ENCODE peak calls at places on chromosomes 16 and 17, in nine cellular contexts. L is adrenal gland, V is ovary, M is breast epithelium, S is testis, E is body of pancreas, P is HCT116, O is Peyer's patch, B is transverse colon. T is an unnamed sample.

GRCh38 chr17:79664925-79665738 is 54.3 kb upstream of the RBFOX3 start:
- DNase-seq in L (peak; percentile 82), V (peak; percentile 86), M (peak; percentile 81), S (peak; percentile 85), E (peak; percentile 84), P (peak; percentile 29), O (no peak), B (peak; percentile 79), T (no peak)

GRCh38 chr16:22373662-22374310 is 633 bp downstream of the CDR2 start:
- DNase-seq in L (peak; percentile 54), V (peak; percentile 43), M (peak; percentile 58), S (peak; percentile 47), E (peak; percentile 66), P (no peak), O (peak; percentile 46), B (peak; percentile 52), T (peak; percentile 88)

GRCh38 chr17:74670329-74670728 is 42.4 kb downstream of the CD300LF start:
- DNase-seq in L (no peak), V (no peak), M (no peak), S (no peak), E (no peak), P (no peak), O (no peak), B (no peak), T (no peak)

GRCh38 chr17:56159764-56160394 is 6.6 kb downstream of the ANKFN1 start:
- DNase-seq in L (no peak), V (no peak), M (no peak), S (no peak), E (no peak), P (no peak), O (no peak), B (no peak), T (no peak)

GRCh38 chr17:72502111-72502939 is 381.5 kb downstream of the SOX9 start:
- DNase-seq in L (no peak), V (no peak), M (no peak), S (no peak), E (peak; percentile 60), P (no peak), O (no peak), B (peak; percentile 37), T (peak; percentile 30)

GRCh38 chr16:24670623-24671454 is 58.6 kb upstream of the TNRC6A start:
- DNase-seq in L (peak; percentile 88), V (peak; percentile 54), M (no peak), S (peak; percentile 64), E (peak; percentile 31), P (no peak), O (peak; percentile 23), B (peak; percentile 29), T (no peak)

GRCh38 chr16:47463771-47464624 is 2.9 kb downstream of the PHKB start:
- DNase-seq in L (no peak), V (no peak), M (no peak), S (no peak), E (no peak), P (no peak), O (no peak), B (no peak), T (no peak)

GRCh38 chr16:20901068-20901440 is 483 bp downstream of the LYRM1 start:
- DNase-seq in L (no peak), V (no peak), M (no peak), S (no peak), E (no peak), P (no peak), O (no peak), B (no peak), T (no peak)

GRCh38 chr16:17318200-17318599 is 152.6 kb downstream of the XYLT1 start:
- DNase-seq in L (no peak), V (peak; percentile 60), M (no peak), S (peak; percentile 59), E (peak; percentile 52), P (no peak), O (no peak), B (no peak), T (no peak)

GRCh38 chr16:1983053-1983543 is 895 bp upstream of the GFER start:
- DNase-seq in L (no peak), V (no peak), M (no peak), S (no peak), E (no peak), P (no peak), O (no peak), B (no peak), T (no peak)

GRCh38 chr16:7313170-7313569 is 19.5 kb upstream of the RBFOX1 start:
- DNase-seq in L (no peak), V (no peak), M (no peak), S (no peak), E (no peak), P (no peak), O (no peak), B (no peak), T (no peak)

GRCh38 chr16:5309946-5310611 is 212.5 kb upstream of the EEF2KMT start:
- DNase-seq in L (no peak), V (no peak), M (no peak), S (no peak), E (no peak), P (no peak), O (no peak), B (peak; percentile 57), T (no peak)

GRCh38 chr17:60577147-60577925 is 22.7 kb upstream of the PPM1D start:
- DNase-seq in L (peak; percentile 43), V (peak; percentile 50), M (no peak), S (peak; percentile 68), E (peak; percentile 22), P (no peak), O (no peak), B (peak; percentile 25), T (no peak)

GRCh38 chr17:57623620-57624019 is 121.5 kb downstream of the CCDC182 start:
- DNase-seq in L (no peak), V (no peak), M (no peak), S (no peak), E (no peak), P (no peak), O (peak; percentile 67), B (no peak), T (peak; percentile 75)

GRCh38 chr17:1624650-1625049 is 4.0 kb downstream of the SLC43A2 start:
- DNase-seq in L (no peak), V (no peak), M (no peak), S (no peak), E (no peak), P (no peak), O (no peak), B (no peak), T (no peak)

GRCh38 chr17:47219621-47220475 is 10.7 kb downstream of the MYL4 start:
- DNase-seq in L (no peak), V (no peak), M (no peak), S (no peak), E (no peak), P (no peak), O (no peak), B (no peak), T (no peak)

GRCh38 chr17:55768946-55769624 is 18.2 kb downstream of the PCTP start:
- DNase-seq in L (no peak), V (no peak), M (no peak), S (no peak), E (no peak), P (no peak), O (no peak), B (no peak), T (no peak)

DNA sequence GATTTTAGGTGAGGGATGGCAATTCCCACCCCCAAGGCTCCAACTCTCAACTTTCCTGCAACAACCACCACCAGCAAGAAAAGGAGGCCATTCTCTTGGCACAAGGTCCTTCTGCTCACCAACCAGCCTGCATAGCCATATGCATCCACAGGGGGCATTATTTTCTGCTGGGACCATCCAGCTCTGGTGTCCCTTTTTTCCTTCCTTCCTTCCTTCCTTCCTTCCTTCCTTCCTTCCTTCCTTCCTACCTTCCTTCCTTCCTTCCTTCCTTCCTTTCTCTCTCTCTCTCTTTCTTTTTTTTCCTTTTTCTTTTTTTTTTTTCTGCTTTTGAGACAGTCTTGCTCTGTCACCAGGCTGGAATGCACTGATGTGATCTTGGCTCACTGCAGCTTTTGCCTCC is 21.1 kb upstream of the COX10 start:
- DNase-seq in L (no peak), V (no peak), M (no peak), S (no peak), E (no peak), P (no peak), O (no peak), B (no peak), T (no peak)
- TF ChIP-seq CTCF in L (no peak), V (no peak), M (no peak), S (peak; percentile 26), E (no peak), P (no peak), O (peak; percentile 19), B (peak; percentile 34), T (peak; percentile 39)

GRCh38 chr17:65182233-65182632 is 45.1 kb downstream of the RGS9 start:
- DNase-seq in L (no peak), V (no peak), M (no peak), S (no peak), E (no peak), P (no peak), O (no peak), B (no peak), T (no peak)
- TF ChIP-seq POLR2A in L (no peak), V (no peak), M (no peak), S (no peak), E (no peak), P (no peak), O (no peak), B (no peak), T (no peak)

DNA sequence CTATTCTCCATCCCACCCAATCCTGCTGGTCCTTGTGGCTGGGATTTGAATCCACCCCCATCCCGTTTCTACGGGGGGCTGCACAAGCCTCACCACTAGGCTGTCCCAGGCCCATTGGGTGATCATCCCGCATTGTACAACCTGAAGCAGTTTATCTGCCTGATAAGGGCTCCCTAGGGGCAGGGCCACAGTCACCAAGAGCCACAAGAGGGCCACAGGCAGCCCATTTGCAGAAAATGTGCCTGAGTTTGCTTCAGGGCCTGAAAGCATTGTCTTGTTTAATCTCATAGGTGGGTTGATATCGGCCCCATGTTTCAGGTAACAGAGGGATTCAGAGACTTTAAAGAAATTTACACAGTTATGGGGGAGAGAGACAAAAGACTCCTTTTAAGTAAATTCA is 245.0 kb downstream of the CPPED1 start:
- DNase-seq in L (no peak), V (no peak), M (no peak), S (no peak), E (no peak), P (no peak), O (no peak), B (no peak), T (no peak)
- TF ChIP-seq CTCF in L (no peak), V (no peak), M (no peak), S (no peak), E (no peak), P (no peak), O (no peak), B (no peak), T (no peak)

DNA sequence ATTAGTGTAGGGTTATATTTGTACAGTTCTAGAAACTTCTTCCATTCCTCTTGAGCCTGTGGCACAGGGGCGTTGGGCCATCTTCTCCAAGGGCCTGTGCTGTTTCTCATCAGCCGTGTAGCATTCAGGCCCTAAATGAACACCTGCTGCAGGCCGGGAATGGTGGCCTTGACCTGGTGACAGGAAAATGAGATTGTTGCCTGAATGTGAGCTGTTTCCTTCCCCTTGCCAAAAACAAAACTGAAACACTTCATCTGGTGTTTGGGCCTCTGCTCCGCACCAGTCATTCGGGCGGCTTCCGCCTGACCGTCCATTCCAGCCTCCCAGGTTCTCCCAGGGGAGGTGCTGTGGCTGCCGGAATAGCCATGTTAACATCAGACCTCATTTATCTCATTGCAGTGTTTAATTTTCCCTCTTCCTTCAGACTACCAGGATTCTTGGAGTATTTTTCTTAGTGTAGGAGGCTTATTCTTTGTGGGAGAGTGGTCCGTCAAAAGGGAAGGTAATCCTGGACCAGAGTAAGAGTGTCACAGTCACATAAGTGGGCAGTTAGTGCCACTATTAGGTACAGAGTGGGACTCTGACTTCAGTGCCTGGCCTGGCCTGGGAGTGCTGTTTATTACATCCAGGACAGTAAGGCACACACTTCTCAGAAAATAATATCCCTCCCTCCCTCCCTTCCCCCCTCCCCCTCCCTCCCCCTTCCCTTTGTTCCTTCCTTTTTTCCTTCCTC is 61.9 kb downstream of the WWP2 start:
- DNase-seq in L (peak; percentile 77), V (peak; percentile 89), M (no peak), S (peak; percentile 70), E (peak; percentile 80), P (no peak), O (peak; percentile 52), B (peak; percentile 26), T (peak; percentile 84)
- TF ChIP-seq POLR2A in L (peak; percentile 64), V (no peak), M (no peak), S (no peak), E (no peak), P (no peak), O (no peak), B (no peak), T (no peak)